ENCODE peak calls at places on chromosomes 3 and 15, in six cellular contexts. K, J, I, G, U and M are unnamed samples.

GRCh38 chr3:184338538-184338945 is 1.1 kb downstream of the FAM131A start:
- DNase-seq in K (peak; percentile 87), J (peak; percentile 84), I (no peak), G (peak; percentile 90), U (peak; percentile 89), M (no peak)

GRCh38 chr15:52658955-52659354 is 20.2 kb downstream of the ATOSA start:
- DNase-seq in K (no peak), J (no peak), I (peak; percentile 92), G (no peak), U (no peak), M (no peak)

GRCh38 chr3:27216955-27217552 is 152.1 kb downstream of the NEK10 start:
- DNase-seq in K (peak; percentile 58), J (peak; percentile 79), I (no peak), G (no peak), U (no peak), M (no peak)

GRCh38 chr15:99052205-99052604 is 44.6 kb upstream of the PGPEP1L start:
- DNase-seq in K (no peak), J (no peak), I (no peak), G (no peak), U (no peak), M (no peak)

GRCh38 chr3:168248383-168249047 is 152.8 kb upstream of the GOLIM4 start:
- DNase-seq in K (peak; percentile 47), J (peak; percentile 70), I (peak; percentile 62), G (no peak), U (peak; percentile 65), M (no peak)

GRCh38 chr3:14897266-14897665 is 50.1 kb upstream of the NR2C2 start:
- DNase-seq in K (no peak), J (no peak), I (no peak), G (no peak), U (no peak), M (no peak)

GRCh38 chr15:85870216-85871014 is 75.7 kb upstream of the KLHL25 start:
- DNase-seq in K (no peak), J (no peak), I (no peak), G (no peak), U (no peak), M (no peak)

GRCh38 chr15:79283252-79284048 is 928 bp downstream of the ANKRD34C start:
- DNase-seq in K (peak; percentile 21), J (peak; percentile 46), I (peak; percentile 28), G (no peak), U (no peak), M (no peak)

GRCh38 chr15:80878242-80878866 is 99.2 kb downstream of the CEMIP start:
- DNase-seq in K (peak; percentile 57), J (no peak), I (no peak), G (no peak), U (no peak), M (no peak)

GRCh38 chr3:440826-441225 is 244.3 kb downstream of the CHL1 start:
- DNase-seq in K (no peak), J (no peak), I (no peak), G (no peak), U (no peak), M (no peak)

GRCh38 chr3:57949779-57950618 is 58.2 kb upstream of the FLNB start:
- DNase-seq in K (no peak), J (peak; percentile 58), I (no peak), G (peak; percentile 76), U (peak; percentile 89), M (peak; percentile 36)
- TF ChIP-seq CTCF in K (peak; percentile 16), J (peak; percentile 30), I (no peak), G (peak; percentile 42), U (peak; percentile 59), M (peak; percentile 25)

GRCh38 chr15:70494861-70495571 is 268.3 kb downstream of the UACA start:
- DNase-seq in K (peak; percentile 96), J (peak; percentile 96), I (no peak), G (no peak), U (no peak), M (no peak)
- H3K4me3 ChIP-seq in K (no peak overlapping the region), J (no peak overlapping the region), I (no peak overlapping the region), G (no peak overlapping the region), U (no peak overlapping the region), M (no peak overlapping the region)

DNA sequence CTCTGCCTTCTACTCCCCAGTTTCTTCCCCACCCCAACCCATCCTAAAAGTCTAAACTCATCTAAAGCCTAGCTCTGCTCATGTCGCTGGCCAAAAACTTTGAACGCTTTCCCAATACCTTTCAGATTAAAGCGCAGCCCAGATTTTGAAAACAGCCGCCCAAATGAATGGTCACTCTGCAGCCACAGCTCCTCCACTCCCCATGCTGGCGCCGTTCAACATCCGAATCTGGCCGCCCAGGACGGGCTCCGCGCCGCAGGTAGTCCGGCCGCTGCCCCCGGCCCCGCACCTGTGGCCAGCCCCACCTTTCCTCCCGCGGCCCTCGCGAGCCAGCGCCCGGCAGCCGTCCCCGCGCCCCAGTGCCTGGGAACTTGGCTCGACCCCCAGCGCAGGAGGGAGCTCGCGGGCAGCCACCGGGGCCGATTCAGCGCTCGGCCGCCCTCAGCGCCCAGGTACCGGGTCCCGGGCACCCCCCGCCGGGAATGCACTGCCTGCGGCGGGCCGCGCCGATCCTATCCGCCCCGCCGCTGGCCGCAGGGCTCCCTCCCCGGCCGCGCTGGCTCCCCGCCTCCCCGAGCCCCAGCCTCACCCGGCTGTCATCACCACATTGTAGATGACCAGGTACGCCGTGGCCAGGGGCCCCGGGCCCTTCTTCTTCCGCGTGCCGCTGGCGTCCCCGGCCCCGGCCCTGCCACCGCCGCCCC is 417 bp downstream of the HACD2 start:
- DNase-seq in K (no peak), J (peak; percentile 21), I (no peak), G (peak; percentile 52), U (peak; percentile 87), M (no peak)
- TF ChIP-seq CTCF in K (no peak), J (no peak), I (peak; percentile 6), G (peak; percentile 40), U (no peak), M (peak; percentile 33)

GRCh38 chr3:13879946-13880810 is at the start of gene WNT7A:
- DNase-seq in K (no peak), J (no peak), I (no peak), G (no peak), U (peak; percentile 75), M (no peak)
- H3K4me3 ChIP-seq in K (no peak within 1 kb of the TSS), J (no peak within 1 kb of the TSS), I (no peak within 1 kb of the TSS), G (no peak within 1 kb of the TSS), U (no peak within 1 kb of the TSS), M (no peak within 1 kb of the TSS)

GRCh38 chr3:122356402-122356801 is 26.6 kb downstream of the MIX23 start:
- DNase-seq in K (peak; percentile 54), J (peak; percentile 30), I (no peak), G (no peak), U (no peak), M (peak; percentile 56)
- TF ChIP-seq CTCF in K (peak; percentile 55), J (peak; percentile 31), I (peak; percentile 29), G (no peak), U (peak; percentile 47), M (peak; percentile 88)